ENCODE peak calls at places on chromosomes 11 and 22, in ten cellular contexts. M is T-helper 9 cell, N is germinal center, L is immature natural killer cell, F is hippocampal formation, O is heart right ventricle, Q is cerebellar nuclear complex, X is iPS-NIHi11, H is G401, R is HEK293T. P is an unnamed sample.

GRCh38 chr11:61910473-61911123 is 6.8 kb downstream of the RAB3IL1 start:
- DNase-seq in N (no peak), X (no peak), H (no peak), R (no peak), M (no peak), O (no peak), L (no peak), F (no peak), Q (no peak), P (no peak)

GRCh38 chr11:9057888-9058287 is 33.5 kb downstream of the SCUBE2 start:
- DNase-seq in R (no peak), N (no peak), L (no peak), H (no peak), Q (no peak), X (peak), F (no peak), O (no peak), M (no peak), P (no peak)

GRCh38 chr11:112634551-112634950 is 326.7 kb upstream of the NCAM1 start:
- DNase-seq in R (no peak), N (no peak), F (no peak), Q (no peak), O (no peak), M (no peak), H (peak), L (no peak), X (no peak), P (no peak)

GRCh38 chr11:126392638-126393023 is 37.1 kb downstream of the ST3GAL4 start:
- DNase-seq in M (no peak), F (no peak), R (no peak), O (no peak), Q (no peak), L (no peak), N (no peak), H (no peak), X (no peak), P (no peak)

GRCh38 chr11:70669871-70670683 is 271.7 kb downstream of the CTTN start:
- DNase-seq in X (no peak), H (peak), N (no peak), O (no peak), Q (peak), L (no peak), R (no peak), F (no peak), M (no peak), P (no peak)

GRCh38 chr11:101723371-101723770 is 139.6 kb upstream of the TRPC6 start:
- DNase-seq in H (no peak), R (no peak), N (no peak), O (no peak), M (no peak), Q (no peak), X (no peak), L (no peak), F (no peak), P (no peak)

GRCh38 chr11:120222916-120223315 is 12.1 kb downstream of the OAF start:
- DNase-seq in R (no peak), L (no peak), H (no peak), X (no peak), M (no peak), O (no peak), N (no peak), F (no peak), Q (no peak), P (no peak)

GRCh38 chr11:17921620-17922473 is 91.0 kb downstream of the SERGEF start:
- DNase-seq in Q (no peak), N (no peak), M (no peak), X (no peak), R (no peak), L (no peak), H (peak), O (no peak), F (no peak), P (no peak)

GRCh38 chr11:74671520-74672196 is 59.6 kb downstream of the CHRDL2 start:
- DNase-seq in H (no peak), L (no peak), X (no peak), M (no peak), O (no peak), Q (no peak), R (no peak), N (no peak), F (no peak), P (no peak)

GRCh38 chr11:73414977-73415492 is 38.8 kb downstream of the RELT start:
- DNase-seq in R (no peak), M (no peak), N (no peak), F (no peak), L (no peak), Q (no peak), X (no peak), H (peak), O (no peak), P (no peak)

GRCh38 chr11:122100222-122101080 is 15.6 kb downstream of the BLID start:
- DNase-seq in L (no peak), R (no peak), Q (no peak), N (no peak), H (no peak), M (no peak), X (peak), O (peak), F (peak), P (no peak)

GRCh38 chr11:120336641-120337132 is 474 bp downstream of the ARHGEF12 start:
- DNase-seq in Q (no peak), R (peak), X (peak), O (peak), H (no peak), F (no peak), M (no peak), L (no peak), N (no peak), P (no peak)

GRCh38 chr11:118922745-118923627 is 2.7 kb downstream of the BCL9L start:
- DNase-seq in N (no peak), O (no peak), L (no peak), R (no peak), Q (no peak), M (no peak), H (no peak), F (no peak), X (no peak), P (no peak)

GRCh38 chr11:69037074-69037473 is 11.7 kb upstream of the TPCN2 start:
- DNase-seq in H (no peak), F (no peak), Q (no peak), M (no peak), N (no peak), O (no peak), L (no peak), X (no peak), R (no peak), P (no peak)

GRCh38 chr22:17972385-17973181 is 51.8 kb downstream of the MICAL3 start:
- DNase-seq in L (no peak), O (no peak), X (peak), Q (no peak), M (no peak), F (no peak), R (no peak), H (no peak), N (no peak), P (no peak)

GRCh38 chr11:69439127-69439526 is 42.3 kb upstream of the LINC01488 start:
- DNase-seq in M (no peak), X (no peak), H (no peak), N (no peak), L (no peak), R (no peak), O (no peak), Q (no peak), F (no peak), P (no peak)

GRCh38 chr22:48781391-48781790 is 1046.3 kb downstream of the BRD1 start:
- DNase-seq in N (no peak), X (no peak), L (no peak), H (no peak), F (no peak), O (no peak), M (no peak), Q (no peak), R (no peak), P (no peak)

GRCh38 chr11:46522682-46523281 is 71.0 kb downstream of the AMBRA1 start:
- DNase-seq in Q (no peak), O (no peak), L (no peak), R (no peak), F (no peak), H (no peak), M (no peak), X (no peak), N (no peak), P (no peak)

GRCh38 chr22:48316245-48316875 is 1511.3 kb downstream of the BRD1 start:
- DNase-seq in L (no peak), X (no peak), M (no peak), N (no peak), H (no peak), R (no peak), O (no peak), Q (no peak), F (no peak), P (no peak)

GRCh38 chr11:65386307-65387081 is at the start of gene FRMD8:
- DNase-seq in X (peak), M (peak), F (peak), H (peak), Q (no peak), R (peak), O (peak), L (peak), N (peak), P (peak)

GRCh38 chr11:62400760-62401159 is 18.1 kb upstream of the SCGB1A1 start:
- DNase-seq in X (peak), R (no peak), O (peak), H (peak), L (no peak), Q (no peak), F (peak), M (no peak), N (no peak), P (no peak)

GRCh38 chr11:48307760-48308386 is 1.9 kb downstream of the OR4S1 start:
- DNase-seq in L (peak), Q (no peak), X (peak), R (peak), N (peak), O (peak), H (peak), F (peak), M (peak), P (peak)

GRCh38 chr11:47271961-47272661 is 2.2 kb downstream of the MADD start:
- DNase-seq in F (no peak), Q (no peak), H (peak), L (no peak), X (no peak), N (no peak), O (peak), R (peak), M (no peak), P (no peak)

GRCh38 chr11:122394326-122394725 is 261.2 kb upstream of the UBASH3B start:
- DNase-seq in M (no peak), R (no peak), X (peak), Q (no peak), F (peak), L (no peak), O (no peak), H (peak), N (no peak), P (no peak)

GRCh38 chr11:59918987-59919589 is 19.1 kb upstream of the OOSP1 start:
- DNase-seq in N (peak), M (no peak), R (peak), F (peak), X (peak), L (no peak), Q (no peak), H (peak), O (no peak), P (no peak)

GRCh38 chr22:36367479-36367878 is 20.3 kb downstream of the MYH9 start:
- DNase-seq in Q (no peak), O (no peak), F (no peak), R (no peak), L (no peak), N (no peak), X (no peak), M (no peak), H (peak), P (no peak)

GRCh38 chr11:13053255-13053917 is 44.3 kb downstream of the RASSF10 start:
- DNase-seq in L (no peak), O (no peak), R (no peak), X (no peak), F (no peak), H (no peak), N (no peak), Q (no peak), M (no peak), P (no peak)

GRCh38 chr11:126391970-126392637 is 36.6 kb downstream of the ST3GAL4 start:
- DNase-seq in Q (no peak), M (no peak), H (peak), O (peak), X (no peak), R (no peak), L (no peak), F (peak), N (no peak), P (no peak)

P was measured in NCI-H748 treated with DMSO at 0.1 percent for 48 hours.